ENCODE peak calls at places on chromosomes 4 and X, in five cellular contexts. Q is hepatocyte, E is left lung, F is suprapubic skin, I is GM13977. W is an unnamed sample.

GRCh38 chrX:86002076-86002896 is 45.1 kb downstream of the CHM start:
- DNase-seq in I (no peak), Q (peak; percentile 70), E (peak; percentile 65), F (no peak), W (peak; percentile 3)

GRCh38 chrX:13293700-13294099 is 26.2 kb downstream of the ATXN3L start:
- DNase-seq in E (no peak), I (no peak), Q (peak; percentile 8), F (no peak), W (no peak)

GRCh38 chr4:80069837-80070788 is 2.9 kb downstream of the ANTXR2 start:
- DNase-seq in I (no peak), Q (no peak), F (no peak), E (no peak), W (no peak)

GRCh38 chrX:150512426-150512825 is 56.0 kb upstream of the MTM1 start:
- DNase-seq in E (no peak), Q (no peak), I (no peak), F (no peak), W (no peak)

GRCh38 chr4:71807469-71807868 is 23.6 kb upstream of the GC start:
- DNase-seq in Q (no peak), F (no peak), I (no peak), E (no peak), W (no peak)

GRCh38 chr4:8087921-8088495 is 70.6 kb downstream of the ABLIM2 start:
- DNase-seq in E (no peak), Q (no peak), I (no peak), F (no peak), W (no peak)

GRCh38 chrX:43971966-43972961 is 926 bp downstream of the NDP start:
- DNase-seq in E (no peak), Q (peak; percentile 11), I (no peak), F (no peak), W (no peak)

GRCh38 chr4:14368391-14368790 is 633.9 kb upstream of the CPEB2 start:
- DNase-seq in I (no peak), Q (no peak), F (no peak), E (no peak), W (no peak)

GRCh38 chr4:11592276-11592675 is 163.6 kb upstream of the HS3ST1 start:
- DNase-seq in I (no peak), E (no peak), F (no peak), Q (no peak), W (no peak)

GRCh38 chr4:19285146-19285545 is 966.6 kb upstream of the SLIT2 start:
- DNase-seq in E (no peak), I (no peak), Q (no peak), F (no peak), W (no peak)

GRCh38 chr4:140071806-140072205 is 82.2 kb downstream of the MAML3 start:
- DNase-seq in Q (no peak), E (no peak), I (peak; percentile 36), F (no peak), W (peak; percentile 94)

GRCh38 chr4:157664726-157665125 is 444.2 kb downstream of the GRIA2 start:
- DNase-seq in Q (no peak), E (no peak), I (no peak), F (no peak), W (no peak)

GRCh38 chr4:140755811-140756291 is 334 bp downstream of the TBC1D9 start:
- DNase-seq in Q (peak; percentile 70), I (peak; percentile 63), E (peak; percentile 57), F (no peak), W (peak; percentile 11)

GRCh38 chrX:119063428-119063827 is 9.4 kb upstream of the CT47C1 start:
- DNase-seq in Q (no peak), I (no peak), E (no peak), F (no peak), W (no peak)

GRCh38 chr4:140497776-140498636 is at the start of gene MGAT4D:
- DNase-seq in E (no peak), I (no peak), F (peak; percentile 78), Q (peak; percentile 26), W (peak; percentile 6)

GRCh38 chrX:109886122-109886761 is 116.7 kb upstream of the TMEM164 start:
- DNase-seq in Q (peak; percentile 42), E (no peak), I (peak; percentile 54), F (no peak), W (peak; percentile 55)

GRCh38 chr4:57153207-57153606 is 43.0 kb upstream of the IGFBP7 start:
- DNase-seq in E (no peak), F (no peak), I (no peak), Q (no peak), W (no peak)

GRCh38 chr4:100968046-100968445 is 379.3 kb downstream of the PPP3CA start:
- DNase-seq in E (no peak), I (no peak), Q (no peak), F (no peak), W (no peak)

GRCh38 chrX:19602866-19603620 is 87.7 kb upstream of the MAP3K15 start:
- DNase-seq in F (no peak), I (no peak), E (no peak), Q (no peak), W (no peak)

GRCh38 chr4:24488399-24489164 is 95.8 kb downstream of the DHX15 start:
- DNase-seq in I (peak; percentile 82), Q (peak; percentile 80), F (peak; percentile 86), E (peak; percentile 68), W (peak; percentile 84)

GRCh38 chr4:70874268-70875156 is 27.7 kb upstream of the MOB1B start:
- DNase-seq in I (peak; percentile 24), F (no peak), Q (no peak), E (no peak), W (no peak)

GRCh38 chr4:61254406-61254805 is 54.3 kb downstream of the ADGRL3 start:
- DNase-seq in F (no peak), E (no peak), I (peak; percentile 2), Q (no peak), W (no peak)

GRCh38 chrX:74514384-74514783 is 93.1 kb downstream of the SLC16A2 start:
- DNase-seq in I (no peak), F (no peak), Q (peak; percentile 26), E (no peak), W (no peak)

GRCh38 chr4:140151700-140152014 is 2.3 kb downstream of the MAML3 start:
- DNase-seq in I (peak; percentile 65), E (peak; percentile 88), F (peak; percentile 89), Q (peak; percentile 91), W (peak; percentile 85)

GRCh38 chr4:185408432-185408831 is 11.8 kb downstream of the ANKRD37 start:
- DNase-seq in E (no peak), F (no peak), I (no peak), Q (no peak), W (no peak)

GRCh38 chr4:4426511-4427477 is 39.9 kb downstream of the NSG1 start:
- DNase-seq in Q (no peak), F (no peak), E (no peak), I (no peak), W (no peak)
- TF ChIP-seq CTCF in Q (no peak), F (no peak), E (no peak), I (no peak), W (no peak)

GRCh38 chrX:9352683-9353430 is 112.0 kb upstream of the TBL1X start:
- DNase-seq in I (peak; percentile 53), Q (no peak), E (peak; percentile 62), F (no peak), W (peak; percentile 78)

GRCh38 chrX:9351112-9351511 is 113.7 kb upstream of the TBL1X start:
- DNase-seq in I (no peak), Q (no peak), E (no peak), F (no peak), W (no peak)

GRCh38 chrX:9349572-9350259 is 115.1 kb upstream of the TBL1X start:
- DNase-seq in I (no peak), F (no peak), E (no peak), Q (no peak), W (no peak)

GRCh38 chrX:9354918-9355317 is 109.9 kb upstream of the TBL1X start:
- DNase-seq in F (no peak), Q (no peak), I (no peak), E (no peak), W (no peak)

DNA sequence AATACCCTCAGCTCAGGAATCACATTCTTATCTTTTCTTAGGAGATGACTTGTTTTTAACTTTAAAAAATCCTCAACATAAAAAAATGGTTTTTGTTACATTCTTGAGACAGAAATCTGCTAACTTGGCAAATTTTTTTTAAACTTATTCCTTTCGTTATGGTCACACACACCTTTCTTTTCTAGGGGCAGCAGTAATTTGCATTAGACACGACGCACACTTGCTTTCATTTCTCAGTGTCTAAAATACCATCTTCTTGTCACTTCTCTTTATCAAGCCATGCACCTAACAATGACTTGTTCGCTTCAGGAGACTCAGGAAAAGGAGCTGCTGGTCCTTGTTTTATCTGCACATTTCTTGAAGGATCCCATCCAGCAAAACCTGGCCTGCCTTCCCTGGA is 112.6 kb upstream of the TBL1X start:
- DNase-seq in E (no peak), Q (no peak), F (no peak), I (peak; percentile 23), W (no peak)
- TF ChIP-seq CTCF in E (no peak), Q (no peak), F (no peak), I (no peak), W (no peak)

GRCh38 chr4:164997324-164997723 is 19.9 kb upstream of the TRIM61 start:
- DNase-seq in I (no peak), Q (no peak), E (no peak), F (no peak), W (no peak)
- TF ChIP-seq CTCF in I (peak; percentile 36), Q (peak; percentile 2), E (no peak), F (no peak), W (no peak)

DNA sequence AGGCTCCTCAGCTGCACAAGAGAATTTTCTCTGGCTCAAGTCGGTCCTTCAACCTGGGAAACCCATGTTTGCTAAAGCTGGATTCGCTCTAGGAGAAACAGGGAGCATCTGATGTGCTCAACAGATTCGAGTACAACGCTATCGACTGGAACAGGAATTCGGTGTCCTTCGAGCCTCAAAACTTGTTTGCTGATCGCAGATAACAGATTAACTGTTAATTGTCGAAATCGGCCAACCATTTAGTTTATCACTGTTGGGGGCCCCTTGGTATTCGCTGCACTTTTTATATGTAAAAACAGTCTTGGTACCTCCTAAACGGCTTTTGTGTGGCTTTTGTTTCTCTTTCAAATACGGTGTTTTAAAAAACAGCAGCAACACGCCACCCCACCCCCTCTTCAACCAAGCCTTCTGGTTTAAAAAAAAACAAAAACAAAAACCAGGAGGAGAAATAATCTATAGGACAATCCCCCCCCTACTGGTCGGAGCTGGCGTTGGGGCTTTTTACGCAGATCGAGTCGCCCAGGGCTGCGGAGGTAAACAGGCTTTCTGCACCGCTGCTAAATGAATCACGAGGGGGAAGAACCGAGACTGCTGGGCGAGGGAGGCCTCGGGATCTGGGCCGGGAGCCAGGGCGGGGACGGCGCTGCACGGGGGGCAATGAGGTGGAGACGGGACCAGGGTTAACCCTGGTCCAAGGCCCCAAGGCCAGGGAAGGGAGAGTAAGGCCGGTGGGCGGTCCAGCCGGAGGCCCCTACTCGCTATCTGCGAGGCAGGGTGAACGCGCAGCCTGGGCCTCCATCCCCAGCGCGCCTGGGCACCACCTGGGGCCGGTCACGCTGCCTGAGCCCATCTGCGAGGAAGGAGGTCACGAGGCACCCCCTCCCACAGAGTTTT is 71.7 kb upstream of the BCOR start:
- DNase-seq in E (no peak), Q (peak; percentile 92), F (no peak), I (peak; percentile 77), W (peak; percentile 92)
- TF ChIP-seq CTCF in E (peak; percentile 10), Q (peak; percentile 62), F (no peak), I (peak; percentile 55), W (peak; percentile 19)

DNA sequence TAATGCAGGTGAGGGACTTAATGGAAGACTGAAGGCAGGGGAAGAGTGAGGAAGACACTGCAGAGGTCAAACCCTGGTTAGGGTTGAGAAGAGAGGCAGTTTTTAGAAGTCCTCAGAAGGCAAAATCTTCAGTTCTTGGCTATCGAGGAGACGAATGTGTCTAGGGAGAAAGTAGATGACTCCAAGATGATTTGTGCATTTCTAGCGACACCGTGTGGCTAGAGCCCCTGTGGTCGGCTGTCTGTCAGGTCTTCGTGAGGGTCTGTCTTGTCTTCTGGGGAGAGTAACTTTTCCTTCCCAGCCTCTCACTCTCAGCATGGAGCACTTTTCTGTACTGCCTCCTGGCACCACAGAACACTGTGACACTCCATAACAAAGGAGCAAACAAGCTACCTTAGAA is 458.1 kb downstream of the STIM2 start:
- DNase-seq in E (no peak), I (peak; percentile 14), Q (peak; percentile 57), F (no peak), W (peak; percentile 47)
- TF ChIP-seq CTCF in E (no peak), I (peak; percentile 37), Q (peak; percentile 64), F (no peak), W (no peak)

W was measured in activated CD8-positive, alpha-beta T cell treated with anti-CD3 and anti-CD28 coated beads for 36 hours.